ENCODE peak calls at places on chromosomes 2 and 18, in nine cellular contexts. One of them, this sample, is unnamed.

GRCh38 chr2:18752667-18753422 is 163.5 kb upstream of the NT5C1B start:
- DNase-seq in GM12878: no peak
- DNase-seq in naive thymus-derived CD4-positive, alpha-beta T cell: no peak
- DNase-seq in H9: no peak
- DNase-seq in PC-3: peak; percentile 87
- DNase-seq in breast epithelium: no peak
- DNase-seq in sigmoid colon: no peak
- DNase-seq in CD8-positive, alpha-beta T cell: no peak
- DNase-seq in mesendoderm: no peak
- DNase-seq in this sample: no peak

GRCh38 chr2:140737006-140737405 is 1393.8 kb downstream of the LRP1B start:
- DNase-seq in GM12878: no peak
- DNase-seq in naive thymus-derived CD4-positive, alpha-beta T cell: no peak
- DNase-seq in H9: no peak
- DNase-seq in PC-3: no peak
- DNase-seq in breast epithelium: no peak
- DNase-seq in sigmoid colon: no peak
- DNase-seq in CD8-positive, alpha-beta T cell: no peak
- DNase-seq in mesendoderm: no peak
- DNase-seq in this sample: no peak

GRCh38 chr2:158015428-158016076 is 86.1 kb upstream of the UPP2 start:
- DNase-seq in GM12878: no peak
- DNase-seq in naive thymus-derived CD4-positive, alpha-beta T cell: peak; percentile 31
- DNase-seq in H9: no peak
- DNase-seq in PC-3: no peak
- DNase-seq in breast epithelium: no peak
- DNase-seq in sigmoid colon: no peak
- DNase-seq in CD8-positive, alpha-beta T cell: no peak
- DNase-seq in mesendoderm: peak; percentile 31
- DNase-seq in this sample: no peak

GRCh38 chr2:163737169-163737439 is 1.3 kb upstream of the FIGN start:
- DNase-seq in GM12878: no peak
- DNase-seq in naive thymus-derived CD4-positive, alpha-beta T cell: no peak
- DNase-seq in H9: no peak
- DNase-seq in PC-3: no peak
- DNase-seq in breast epithelium: no peak
- DNase-seq in sigmoid colon: no peak
- DNase-seq in CD8-positive, alpha-beta T cell: no peak
- DNase-seq in mesendoderm: no peak
- DNase-seq in this sample: no peak

GRCh38 chr2:85772019-85772745 is 18.4 kb downstream of the ATOH8 start:
- DNase-seq in GM12878: no peak
- DNase-seq in naive thymus-derived CD4-positive, alpha-beta T cell: no peak
- DNase-seq in H9: peak; percentile 65
- DNase-seq in PC-3: peak; percentile 97
- DNase-seq in breast epithelium: peak; percentile 94
- DNase-seq in sigmoid colon: peak; percentile 100
- DNase-seq in CD8-positive, alpha-beta T cell: no peak
- DNase-seq in mesendoderm: peak; percentile 62
- DNase-seq in this sample: peak; percentile 99

GRCh38 chr2:17326717-17327116 is 191.5 kb downstream of the RAD51AP2 start:
- DNase-seq in GM12878: no peak
- DNase-seq in naive thymus-derived CD4-positive, alpha-beta T cell: no peak
- DNase-seq in H9: no peak
- DNase-seq in PC-3: no peak
- DNase-seq in breast epithelium: no peak
- DNase-seq in sigmoid colon: no peak
- DNase-seq in CD8-positive, alpha-beta T cell: no peak
- DNase-seq in mesendoderm: no peak
- DNase-seq in this sample: no peak

GRCh38 chr18:61336766-61337165 is 3.5 kb downstream of the CDH20 start:
- DNase-seq in GM12878: no peak
- DNase-seq in naive thymus-derived CD4-positive, alpha-beta T cell: no peak
- DNase-seq in H9: no peak
- DNase-seq in PC-3: no peak
- DNase-seq in breast epithelium: no peak
- DNase-seq in sigmoid colon: no peak
- DNase-seq in CD8-positive, alpha-beta T cell: no peak
- DNase-seq in mesendoderm: no peak
- DNase-seq in this sample: no peak

GRCh38 chr2:45684756-45685155 is 33.3 kb downstream of the PRKCE start:
- DNase-seq in GM12878: no peak
- DNase-seq in naive thymus-derived CD4-positive, alpha-beta T cell: no peak
- DNase-seq in H9: no peak
- DNase-seq in PC-3: no peak
- DNase-seq in breast epithelium: no peak
- DNase-seq in sigmoid colon: no peak
- DNase-seq in CD8-positive, alpha-beta T cell: no peak
- DNase-seq in mesendoderm: no peak
- DNase-seq in this sample: no peak

GRCh38 chr2:7646024-7646423 is 728.8 kb downstream of the RNF144A start:
- DNase-seq in GM12878: no peak
- DNase-seq in naive thymus-derived CD4-positive, alpha-beta T cell: no peak
- DNase-seq in H9: no peak
- DNase-seq in PC-3: no peak
- DNase-seq in breast epithelium: no peak
- DNase-seq in sigmoid colon: no peak
- DNase-seq in CD8-positive, alpha-beta T cell: no peak
- DNase-seq in mesendoderm: no peak
- DNase-seq in this sample: no peak

GRCh38 chr18:49521251-49521650 is 34.2 kb upstream of the C18orf32 start:
- DNase-seq in GM12878: no peak
- DNase-seq in naive thymus-derived CD4-positive, alpha-beta T cell: no peak
- DNase-seq in H9: peak; percentile 36
- DNase-seq in PC-3: peak; percentile 27
- DNase-seq in breast epithelium: no peak
- DNase-seq in sigmoid colon: peak; percentile 19
- DNase-seq in CD8-positive, alpha-beta T cell: no peak
- DNase-seq in mesendoderm: no peak
- DNase-seq in this sample: no peak

GRCh38 chr2:88190808-88191721 is 20.9 kb downstream of the THNSL2 start:
- DNase-seq in GM12878: no peak
- DNase-seq in naive thymus-derived CD4-positive, alpha-beta T cell: no peak
- DNase-seq in H9: peak; percentile 82
- DNase-seq in PC-3: peak; percentile 52
- DNase-seq in breast epithelium: no peak
- DNase-seq in sigmoid colon: no peak
- DNase-seq in CD8-positive, alpha-beta T cell: no peak
- DNase-seq in mesendoderm: peak; percentile 82
- DNase-seq in this sample: no peak

GRCh38 chr2:71671203-71671602 is 217.8 kb downstream of the DYSF start:
- DNase-seq in GM12878: no peak
- DNase-seq in naive thymus-derived CD4-positive, alpha-beta T cell: no peak
- DNase-seq in H9: peak; percentile 13
- DNase-seq in PC-3: no peak
- DNase-seq in breast epithelium: no peak
- DNase-seq in sigmoid colon: no peak
- DNase-seq in CD8-positive, alpha-beta T cell: no peak
- DNase-seq in mesendoderm: no peak
- DNase-seq in this sample: no peak
- H3K27ac ChIP-seq in GM12878: no peak overlapping the region
- H3K27ac ChIP-seq in naive thymus-derived CD4-positive, alpha-beta T cell: no peak overlapping the region
- H3K27ac ChIP-seq in H9: no peak overlapping the region
- H3K27ac ChIP-seq in PC-3: no peak overlapping the region
- H3K27ac ChIP-seq in breast epithelium: no peak overlapping the region
- H3K27ac ChIP-seq in sigmoid colon: no peak overlapping the region
- H3K27ac ChIP-seq in CD8-positive, alpha-beta T cell: no peak overlapping the region
- H3K27ac ChIP-seq in mesendoderm: no peak overlapping the region
- H3K27ac ChIP-seq in this sample: no peak overlapping the region

GRCh38 chr2:152243723-152244122 is 68.2 kb upstream of the STAM2 start:
- DNase-seq in GM12878: no peak
- DNase-seq in naive thymus-derived CD4-positive, alpha-beta T cell: no peak
- DNase-seq in H9: no peak
- DNase-seq in PC-3: no peak
- DNase-seq in breast epithelium: no peak
- DNase-seq in sigmoid colon: no peak
- DNase-seq in CD8-positive, alpha-beta T cell: no peak
- DNase-seq in mesendoderm: no peak
- DNase-seq in this sample: no peak
- H3K4me1 ChIP-seq in GM12878: no peaks in the 10 kb centered on the region
- H3K4me1 ChIP-seq in naive thymus-derived CD4-positive, alpha-beta T cell: no peaks in the 10 kb centered on the region
- H3K4me1 ChIP-seq in H9: no peaks in the 10 kb centered on the region
- H3K4me1 ChIP-seq in PC-3: peaks cover 32% of the 10 kb centered on the region
- H3K4me1 ChIP-seq in breast epithelium: no peaks in the 10 kb centered on the region
- H3K4me1 ChIP-seq in sigmoid colon: no peaks in the 10 kb centered on the region
- H3K4me1 ChIP-seq in CD8-positive, alpha-beta T cell: no peaks in the 10 kb centered on the region
- H3K4me1 ChIP-seq in mesendoderm: peaks cover 2% of the 10 kb centered on the region
- H3K4me1 ChIP-seq in this sample: no peaks in the 10 kb centered on the region

GRCh38 chr2:11387100-11387390 is 42.6 kb upstream of the ROCK2 start:
- DNase-seq in GM12878: no peak
- DNase-seq in naive thymus-derived CD4-positive, alpha-beta T cell: no peak
- DNase-seq in H9: no peak
- DNase-seq in PC-3: peak; percentile 37
- DNase-seq in breast epithelium: no peak
- DNase-seq in sigmoid colon: no peak
- DNase-seq in CD8-positive, alpha-beta T cell: no peak
- DNase-seq in mesendoderm: no peak
- DNase-seq in this sample: no peak
- H3K27ac ChIP-seq in GM12878: no peak overlapping the region
- H3K27ac ChIP-seq in naive thymus-derived CD4-positive, alpha-beta T cell: no peak overlapping the region
- H3K27ac ChIP-seq in H9: no peak overlapping the region
- H3K27ac ChIP-seq in PC-3: peak overlapping the region; percentile 2
- H3K27ac ChIP-seq in breast epithelium: no peak overlapping the region
- H3K27ac ChIP-seq in sigmoid colon: peak overlapping the region; percentile 62
- H3K27ac ChIP-seq in CD8-positive, alpha-beta T cell: no peak overlapping the region
- H3K27ac ChIP-seq in mesendoderm: no peak overlapping the region
- H3K27ac ChIP-seq in this sample: peak overlapping the region; percentile 31

DNA sequence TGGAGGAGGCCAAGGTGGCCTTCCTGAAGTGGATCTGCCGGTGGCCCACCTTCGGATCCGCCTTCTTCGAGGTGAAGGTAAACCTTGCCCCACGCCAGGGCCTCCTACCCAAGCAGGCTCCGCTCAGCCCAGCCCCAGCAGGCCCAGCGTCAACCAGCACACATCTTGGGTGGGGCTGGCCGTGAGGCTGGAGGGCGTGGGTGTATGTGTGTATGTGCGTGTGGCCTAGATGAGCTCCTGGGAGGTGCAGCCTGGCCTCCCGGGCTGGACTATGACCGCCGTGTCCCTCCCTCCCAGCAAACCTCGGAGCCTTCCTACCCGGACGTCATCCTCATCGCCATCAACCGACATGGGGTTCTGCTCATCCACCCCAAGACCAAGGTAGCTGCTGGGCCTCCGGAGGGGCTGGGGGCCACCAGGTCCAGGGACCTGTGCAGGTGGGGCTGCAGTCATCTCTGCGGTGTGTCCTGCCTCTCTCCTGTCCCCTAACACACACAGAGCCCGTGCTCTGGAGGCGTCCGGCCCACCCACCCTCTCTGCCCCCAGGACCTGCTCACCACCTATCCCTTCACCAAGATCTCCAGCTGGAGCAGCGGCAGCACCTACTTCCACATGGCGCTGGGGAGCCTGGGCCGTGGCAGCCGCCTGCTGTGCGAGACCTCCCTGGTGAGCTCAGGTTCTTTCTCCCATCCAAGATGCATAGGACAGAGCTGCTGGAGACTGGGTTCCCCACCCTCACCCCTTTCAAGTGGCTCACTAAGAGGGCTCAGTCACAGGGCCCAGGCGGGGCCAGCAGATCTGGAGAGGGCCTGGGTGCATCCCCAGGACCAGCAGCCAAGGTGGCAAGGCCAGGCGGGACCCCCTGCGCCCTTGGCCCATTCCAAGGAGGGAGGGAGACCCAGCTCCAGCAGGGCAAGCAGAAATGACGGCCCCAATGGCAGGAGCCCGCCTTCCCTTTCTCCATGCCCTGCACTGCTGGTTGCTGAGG is 9.4 kb upstream of the GPR17 start:
- DNase-seq in GM12878: no peak
- DNase-seq in naive thymus-derived CD4-positive, alpha-beta T cell: no peak
- DNase-seq in H9: no peak
- DNase-seq in PC-3: no peak
- DNase-seq in breast epithelium: no peak
- DNase-seq in sigmoid colon: no peak
- DNase-seq in CD8-positive, alpha-beta T cell: no peak
- DNase-seq in mesendoderm: no peak
- DNase-seq in this sample: no peak
- H3K4me1 ChIP-seq in GM12878: peaks cover 17% of the 10 kb centered on the region
- H3K4me1 ChIP-seq in naive thymus-derived CD4-positive, alpha-beta T cell: peaks cover 97% of the 10 kb centered on the region
- H3K4me1 ChIP-seq in H9: no peaks in the 10 kb centered on the region
- H3K4me1 ChIP-seq in PC-3: peaks cover 26% of the 10 kb centered on the region
- H3K4me1 ChIP-seq in breast epithelium: peaks cover 3% of the 10 kb centered on the region
- H3K4me1 ChIP-seq in sigmoid colon: no peaks in the 10 kb centered on the region
- H3K4me1 ChIP-seq in CD8-positive, alpha-beta T cell: peaks cover 94% of the 10 kb centered on the region
- H3K4me1 ChIP-seq in mesendoderm: peaks cover 11% of the 10 kb centered on the region
- H3K4me1 ChIP-seq in this sample: peaks cover 6% of the 10 kb centered on the region

GRCh38 chr2:152544626-152545025 is 172.6 kb downstream of the PRPF40A start:
- DNase-seq in GM12878: no peak
- DNase-seq in naive thymus-derived CD4-positive, alpha-beta T cell: no peak
- DNase-seq in H9: no peak
- DNase-seq in PC-3: no peak
- DNase-seq in breast epithelium: no peak
- DNase-seq in sigmoid colon: no peak
- DNase-seq in CD8-positive, alpha-beta T cell: no peak
- DNase-seq in mesendoderm: no peak
- DNase-seq in this sample: no peak

GRCh38 chr2:152543717-152544116 is 173.5 kb downstream of the PRPF40A start:
- DNase-seq in GM12878: no peak
- DNase-seq in naive thymus-derived CD4-positive, alpha-beta T cell: no peak
- DNase-seq in H9: no peak
- DNase-seq in PC-3: no peak
- DNase-seq in breast epithelium: no peak
- DNase-seq in sigmoid colon: no peak
- DNase-seq in CD8-positive, alpha-beta T cell: no peak
- DNase-seq in mesendoderm: no peak
- DNase-seq in this sample: no peak

GRCh38 chr2:152541712-152542111 is 175.5 kb downstream of the PRPF40A start:
- DNase-seq in GM12878: no peak
- DNase-seq in naive thymus-derived CD4-positive, alpha-beta T cell: no peak
- DNase-seq in H9: no peak
- DNase-seq in PC-3: no peak
- DNase-seq in breast epithelium: no peak
- DNase-seq in sigmoid colon: no peak
- DNase-seq in CD8-positive, alpha-beta T cell: no peak
- DNase-seq in mesendoderm: no peak
- DNase-seq in this sample: no peak

GRCh38 chr2:152542344-152542994 is 174.8 kb downstream of the PRPF40A start:
- DNase-seq in GM12878: no peak
- DNase-seq in naive thymus-derived CD4-positive, alpha-beta T cell: no peak
- DNase-seq in H9: no peak
- DNase-seq in PC-3: no peak
- DNase-seq in breast epithelium: no peak
- DNase-seq in sigmoid colon: no peak
- DNase-seq in CD8-positive, alpha-beta T cell: no peak
- DNase-seq in mesendoderm: no peak
- DNase-seq in this sample: no peak

DNA sequence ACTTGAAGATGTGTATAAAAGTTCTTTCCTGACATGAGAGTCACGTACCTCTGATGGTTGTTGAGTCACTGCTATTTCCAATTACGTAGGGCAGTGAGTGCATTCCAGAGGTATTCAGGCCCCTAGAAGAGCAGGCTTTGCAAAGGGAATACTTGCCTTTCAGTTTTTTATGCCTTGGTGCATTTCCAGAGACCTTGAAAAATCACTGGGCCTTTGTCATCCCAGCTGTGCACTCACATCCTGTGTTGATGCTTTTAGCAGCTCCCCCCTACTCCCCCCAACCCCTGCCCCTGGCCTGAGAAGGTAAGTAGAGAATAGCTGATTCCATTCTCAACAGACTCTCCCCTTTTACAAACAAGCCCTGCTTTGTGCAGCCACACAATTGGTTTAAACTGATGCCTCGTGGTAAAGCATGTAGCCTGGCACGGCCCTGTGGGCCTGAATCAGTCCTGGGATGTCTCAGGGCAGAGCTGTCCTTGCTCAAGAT is 174.2 kb downstream of the PRPF40A start:
- DNase-seq in GM12878: no peak
- DNase-seq in naive thymus-derived CD4-positive, alpha-beta T cell: no peak
- DNase-seq in H9: no peak
- DNase-seq in PC-3: peak; percentile 95
- DNase-seq in breast epithelium: no peak
- DNase-seq in sigmoid colon: no peak
- DNase-seq in CD8-positive, alpha-beta T cell: no peak
- DNase-seq in mesendoderm: peak; percentile 62
- DNase-seq in this sample: peak; percentile 16
- H3K27ac ChIP-seq in GM12878: no peak overlapping the region
- H3K27ac ChIP-seq in naive thymus-derived CD4-positive, alpha-beta T cell: no peak overlapping the region
- H3K27ac ChIP-seq in H9: no peak overlapping the region
- H3K27ac ChIP-seq in PC-3: peak overlapping the region; percentile 90
- H3K27ac ChIP-seq in breast epithelium: no peak overlapping the region
- H3K27ac ChIP-seq in sigmoid colon: peak overlapping the region; percentile 73
- H3K27ac ChIP-seq in CD8-positive, alpha-beta T cell: no peak overlapping the region
- H3K27ac ChIP-seq in mesendoderm: no peak overlapping the region
- H3K27ac ChIP-seq in this sample: no peak overlapping the region

This sample was measured in uterus.